ENCODE peak calls at places on chromosome 11, in nine cellular contexts. One of them, this sample, is unnamed.

GRCh38 chr11:125022551-125022950 is 40.6 kb upstream of the SLC37A2 start:
- DNase-seq in left lung: no peak
- DNase-seq in AG04450: no peak
- DNase-seq in kidney: no peak
- DNase-seq in cardiac muscle cell: no peak
- DNase-seq in upper lobe of right lung: no peak
- DNase-seq in HCT116: no peak
- DNase-seq in tibial artery: no peak
- DNase-seq in CD8-positive, alpha-beta memory T cell: no peak
- DNase-seq in this sample: no peak

GRCh38 chr11:1276061-1276790 is 33.2 kb downstream of the TOLLIP start:
- DNase-seq in AG04450: no peak
- DNase-seq in kidney: peak
- DNase-seq in HCT116: no peak
- DNase-seq in CD8-positive, alpha-beta memory T cell: no peak
- DNase-seq in cardiac muscle cell: no peak
- DNase-seq in upper lobe of right lung: no peak
- DNase-seq in tibial artery: no peak
- DNase-seq in left lung: no peak
- DNase-seq in this sample: no peak

GRCh38 chr11:84800755-84801346 is 826.3 kb downstream of the DLG2 start:
- DNase-seq in kidney: no peak
- DNase-seq in cardiac muscle cell: peak
- DNase-seq in HCT116: peak
- DNase-seq in left lung: no peak
- DNase-seq in upper lobe of right lung: no peak
- DNase-seq in AG04450: peak
- DNase-seq in CD8-positive, alpha-beta memory T cell: no peak
- DNase-seq in tibial artery: no peak
- DNase-seq in this sample: peak

GRCh38 chr11:606245-606644 is 9.5 kb downstream of the IRF7 start:
- DNase-seq in kidney: peak
- DNase-seq in upper lobe of right lung: peak
- DNase-seq in cardiac muscle cell: peak
- DNase-seq in AG04450: no peak
- DNase-seq in left lung: no peak
- DNase-seq in HCT116: no peak
- DNase-seq in tibial artery: no peak
- DNase-seq in CD8-positive, alpha-beta memory T cell: no peak
- DNase-seq in this sample: no peak

GRCh38 chr11:93370260-93370659 is 39.7 kb downstream of the DEUP1 start:
- DNase-seq in cardiac muscle cell: no peak
- DNase-seq in kidney: no peak
- DNase-seq in AG04450: no peak
- DNase-seq in CD8-positive, alpha-beta memory T cell: no peak
- DNase-seq in tibial artery: no peak
- DNase-seq in upper lobe of right lung: no peak
- DNase-seq in left lung: no peak
- DNase-seq in HCT116: no peak
- DNase-seq in this sample: no peak

GRCh38 chr11:108206171-108206570 is 16.3 kb downstream of the NPAT start:
- DNase-seq in left lung: no peak
- DNase-seq in HCT116: no peak
- DNase-seq in CD8-positive, alpha-beta memory T cell: no peak
- DNase-seq in upper lobe of right lung: no peak
- DNase-seq in cardiac muscle cell: no peak
- DNase-seq in kidney: no peak
- DNase-seq in AG04450: no peak
- DNase-seq in tibial artery: no peak
- DNase-seq in this sample: no peak

GRCh38 chr11:116084511-116084910 is 580.3 kb upstream of the CADM1 start:
- DNase-seq in AG04450: no peak
- DNase-seq in tibial artery: no peak
- DNase-seq in upper lobe of right lung: no peak
- DNase-seq in left lung: no peak
- DNase-seq in cardiac muscle cell: no peak
- DNase-seq in kidney: no peak
- DNase-seq in CD8-positive, alpha-beta memory T cell: no peak
- DNase-seq in HCT116: no peak
- DNase-seq in this sample: no peak

GRCh38 chr11:26946209-26946828 is 47.6 kb upstream of the FIBIN start:
- DNase-seq in CD8-positive, alpha-beta memory T cell: no peak
- DNase-seq in HCT116: no peak
- DNase-seq in upper lobe of right lung: no peak
- DNase-seq in left lung: no peak
- DNase-seq in AG04450: no peak
- DNase-seq in kidney: no peak
- DNase-seq in cardiac muscle cell: no peak
- DNase-seq in tibial artery: no peak
- DNase-seq in this sample: peak

GRCh38 chr11:450809-451451 is 851 bp downstream of the PTDSS2 start:
- DNase-seq in AG04450: no peak
- DNase-seq in cardiac muscle cell: peak
- DNase-seq in HCT116: peak
- DNase-seq in upper lobe of right lung: peak
- DNase-seq in tibial artery: no peak
- DNase-seq in left lung: peak
- DNase-seq in CD8-positive, alpha-beta memory T cell: peak
- DNase-seq in kidney: peak
- DNase-seq in this sample: peak

GRCh38 chr11:68282141-68282860 is 10.5 kb upstream of the C11orf24 start:
- DNase-seq in cardiac muscle cell: no peak
- DNase-seq in left lung: no peak
- DNase-seq in kidney: no peak
- DNase-seq in tibial artery: no peak
- DNase-seq in HCT116: no peak
- DNase-seq in AG04450: no peak
- DNase-seq in CD8-positive, alpha-beta memory T cell: no peak
- DNase-seq in upper lobe of right lung: no peak
- DNase-seq in this sample: no peak

GRCh38 chr11:20367313-20367948 is 3.9 kb downstream of the HTATIP2 start:
- DNase-seq in HCT116: peak
- DNase-seq in kidney: no peak
- DNase-seq in upper lobe of right lung: no peak
- DNase-seq in cardiac muscle cell: peak
- DNase-seq in AG04450: peak
- DNase-seq in CD8-positive, alpha-beta memory T cell: no peak
- DNase-seq in tibial artery: peak
- DNase-seq in left lung: peak
- DNase-seq in this sample: peak

GRCh38 chr11:129598378-129598777 is 217.3 kb upstream of the TMEM45B start:
- DNase-seq in CD8-positive, alpha-beta memory T cell: no peak
- DNase-seq in HCT116: no peak
- DNase-seq in left lung: no peak
- DNase-seq in cardiac muscle cell: no peak
- DNase-seq in tibial artery: no peak
- DNase-seq in AG04450: no peak
- DNase-seq in kidney: no peak
- DNase-seq in upper lobe of right lung: no peak
- DNase-seq in this sample: no peak

GRCh38 chr11:46625406-46625805 is 8.1 kb downstream of the ATG13 start:
- DNase-seq in tibial artery: no peak
- DNase-seq in CD8-positive, alpha-beta memory T cell: no peak
- DNase-seq in upper lobe of right lung: no peak
- DNase-seq in kidney: no peak
- DNase-seq in left lung: no peak
- DNase-seq in AG04450: no peak
- DNase-seq in HCT116: no peak
- DNase-seq in cardiac muscle cell: no peak
- DNase-seq in this sample: no peak

GRCh38 chr11:110472858-110473257 is 43.1 kb downstream of the FDX1 start:
- DNase-seq in HCT116: no peak
- DNase-seq in cardiac muscle cell: peak
- DNase-seq in kidney: no peak
- DNase-seq in CD8-positive, alpha-beta memory T cell: no peak
- DNase-seq in upper lobe of right lung: no peak
- DNase-seq in tibial artery: no peak
- DNase-seq in AG04450: no peak
- DNase-seq in left lung: no peak
- DNase-seq in this sample: peak

GRCh38 chr11:67584205-67584880 is 731 bp downstream of the GSTP1 start:
- DNase-seq in HCT116: no peak
- DNase-seq in kidney: peak
- DNase-seq in tibial artery: peak
- DNase-seq in CD8-positive, alpha-beta memory T cell: no peak
- DNase-seq in AG04450: no peak
- DNase-seq in left lung: peak
- DNase-seq in upper lobe of right lung: peak
- DNase-seq in cardiac muscle cell: peak
- DNase-seq in this sample: no peak

GRCh38 chr11:79950741-79951140 is 509.9 kb upstream of the TENM4 start:
- DNase-seq in tibial artery: no peak
- DNase-seq in CD8-positive, alpha-beta memory T cell: no peak
- DNase-seq in AG04450: no peak
- DNase-seq in HCT116: no peak
- DNase-seq in upper lobe of right lung: no peak
- DNase-seq in left lung: no peak
- DNase-seq in kidney: no peak
- DNase-seq in cardiac muscle cell: no peak
- DNase-seq in this sample: no peak

GRCh38 chr11:109304159-109304558 is 117.8 kb upstream of the C11orf87 start:
- DNase-seq in kidney: no peak
- DNase-seq in AG04450: peak
- DNase-seq in HCT116: no peak
- DNase-seq in tibial artery: no peak
- DNase-seq in left lung: no peak
- DNase-seq in cardiac muscle cell: peak
- DNase-seq in upper lobe of right lung: no peak
- DNase-seq in CD8-positive, alpha-beta memory T cell: no peak
- DNase-seq in this sample: no peak

GRCh38 chr11:64870176-64870892 is 8.1 kb downstream of the EHD1 start:
- DNase-seq in kidney: no peak
- DNase-seq in CD8-positive, alpha-beta memory T cell: no peak
- DNase-seq in tibial artery: peak
- DNase-seq in AG04450: no peak
- DNase-seq in upper lobe of right lung: no peak
- DNase-seq in HCT116: no peak
- DNase-seq in cardiac muscle cell: peak
- DNase-seq in left lung: no peak
- DNase-seq in this sample: peak

GRCh38 chr11:8671242-8671641 is 11.2 kb downstream of the TRIM66 start:
- DNase-seq in CD8-positive, alpha-beta memory T cell: no peak
- DNase-seq in kidney: no peak
- DNase-seq in cardiac muscle cell: peak
- DNase-seq in HCT116: no peak
- DNase-seq in AG04450: peak
- DNase-seq in left lung: peak
- DNase-seq in upper lobe of right lung: no peak
- DNase-seq in tibial artery: peak
- DNase-seq in this sample: peak

DNA sequence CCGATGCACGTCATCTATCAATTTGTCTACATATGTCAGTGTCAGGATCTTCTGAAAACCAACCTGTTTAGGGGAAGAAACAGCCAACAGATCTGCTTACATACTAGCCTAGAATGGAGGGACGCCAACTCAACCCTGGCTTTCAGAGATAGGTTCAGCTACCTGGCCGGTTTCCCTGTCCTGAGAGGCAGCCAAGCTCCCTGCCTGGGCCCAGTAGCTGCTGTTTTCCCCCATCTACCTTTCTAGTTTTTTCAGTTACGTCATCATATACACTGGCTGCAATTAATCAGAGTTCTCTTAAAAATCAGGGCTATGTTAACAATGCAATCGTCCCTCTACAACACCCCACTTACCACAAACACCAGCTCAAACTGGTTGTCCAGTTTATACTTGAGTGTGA is 1.0 kb downstream of the SRPRA start:
- DNase-seq in cardiac muscle cell: no peak
- DNase-seq in tibial artery: no peak
- DNase-seq in AG04450: no peak
- DNase-seq in CD8-positive, alpha-beta memory T cell: no peak
- DNase-seq in HCT116: no peak
- DNase-seq in kidney: no peak
- DNase-seq in upper lobe of right lung: no peak
- DNase-seq in left lung: no peak
- DNase-seq in this sample: no peak
- H3K4me3 ChIP-seq in cardiac muscle cell: peak
- H3K4me3 ChIP-seq in tibial artery: peak
- H3K4me3 ChIP-seq in AG04450: peak
- H3K4me3 ChIP-seq in CD8-positive, alpha-beta memory T cell: peak
- H3K4me3 ChIP-seq in HCT116: peak
- H3K4me3 ChIP-seq in kidney: peak
- H3K4me3 ChIP-seq in upper lobe of right lung: peak
- H3K4me3 ChIP-seq in left lung: peak
- H3K4me3 ChIP-seq in this sample: peak

GRCh38 chr11:6745018-6745417 is 26.8 kb downstream of the OR2AG2 start:
- DNase-seq in CD8-positive, alpha-beta memory T cell: no peak
- DNase-seq in left lung: no peak
- DNase-seq in HCT116: no peak
- DNase-seq in upper lobe of right lung: no peak
- DNase-seq in AG04450: no peak
- DNase-seq in tibial artery: no peak
- DNase-seq in kidney: no peak
- DNase-seq in cardiac muscle cell: no peak
- DNase-seq in this sample: no peak
- H3K27ac ChIP-seq in CD8-positive, alpha-beta memory T cell: peak
- H3K27ac ChIP-seq in left lung: peak
- H3K27ac ChIP-seq in HCT116: no peak
- H3K27ac ChIP-seq in upper lobe of right lung: peak
- H3K27ac ChIP-seq in AG04450: no peak
- H3K27ac ChIP-seq in tibial artery: no peak
- H3K27ac ChIP-seq in kidney: peak
- H3K27ac ChIP-seq in cardiac muscle cell: no peak
- H3K27ac ChIP-seq in this sample: no peak

DNA sequence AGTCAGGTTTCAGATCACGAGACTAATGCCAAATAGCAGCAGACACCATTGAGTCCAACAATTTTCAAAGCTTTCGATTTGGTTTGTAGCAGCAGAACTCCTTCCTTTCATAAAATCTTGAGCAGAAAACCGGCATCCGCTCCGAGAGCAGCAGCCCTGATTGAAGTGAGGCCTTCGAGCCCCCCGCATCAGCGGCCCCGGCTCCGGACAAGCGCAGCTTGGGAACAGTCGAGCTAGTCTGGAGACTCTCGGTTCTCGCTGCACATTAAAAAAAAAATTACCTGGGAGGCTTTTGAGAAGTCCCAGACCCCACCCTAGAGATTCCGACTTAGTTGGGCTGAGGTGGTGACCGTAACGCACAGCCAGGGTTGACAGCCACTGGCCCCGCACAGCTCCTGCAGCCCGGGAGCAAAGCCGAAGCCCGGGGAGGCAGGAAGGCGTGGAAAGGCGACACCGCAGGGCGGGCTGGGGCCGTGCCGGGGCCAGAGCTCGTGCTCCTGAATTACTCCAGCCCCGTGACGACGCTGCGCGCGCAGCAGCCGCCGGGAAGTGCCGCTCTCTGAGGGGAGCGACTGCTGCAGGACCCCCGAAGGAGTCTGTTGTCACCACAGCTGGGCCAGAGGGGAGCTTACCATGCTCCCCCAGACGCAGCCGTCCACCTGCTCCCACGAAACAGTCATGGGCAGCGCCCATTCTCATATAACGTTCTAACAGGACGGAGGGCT is 57.8 kb downstream of the SPATA19 start:
- DNase-seq in upper lobe of right lung: peak
- DNase-seq in AG04450: no peak
- DNase-seq in left lung: no peak
- DNase-seq in cardiac muscle cell: peak
- DNase-seq in CD8-positive, alpha-beta memory T cell: no peak
- DNase-seq in HCT116: no peak
- DNase-seq in tibial artery: no peak
- DNase-seq in kidney: no peak
- DNase-seq in this sample: no peak
- H3K4me3 ChIP-seq in upper lobe of right lung: peak
- H3K4me3 ChIP-seq in AG04450: no peak
- H3K4me3 ChIP-seq in left lung: peak
- H3K4me3 ChIP-seq in cardiac muscle cell: no peak
- H3K4me3 ChIP-seq in CD8-positive, alpha-beta memory T cell: no peak
- H3K4me3 ChIP-seq in HCT116: no peak
- H3K4me3 ChIP-seq in tibial artery: peak
- H3K4me3 ChIP-seq in kidney: no peak
- H3K4me3 ChIP-seq in this sample: no peak

GRCh38 chr11:100221791-100222190 is 465.3 kb upstream of the ARHGAP42 start:
- DNase-seq in left lung: no peak
- DNase-seq in CD8-positive, alpha-beta memory T cell: no peak
- DNase-seq in upper lobe of right lung: no peak
- DNase-seq in AG04450: no peak
- DNase-seq in tibial artery: no peak
- DNase-seq in kidney: no peak
- DNase-seq in cardiac muscle cell: no peak
- DNase-seq in HCT116: no peak
- DNase-seq in this sample: no peak
- H3K27ac ChIP-seq in left lung: no peak
- H3K27ac ChIP-seq in CD8-positive, alpha-beta memory T cell: no peak
- H3K27ac ChIP-seq in upper lobe of right lung: no peak
- H3K27ac ChIP-seq in AG04450: no peak
- H3K27ac ChIP-seq in tibial artery: no peak
- H3K27ac ChIP-seq in kidney: no peak
- H3K27ac ChIP-seq in cardiac muscle cell: no peak
- H3K27ac ChIP-seq in HCT116: no peak
- H3K27ac ChIP-seq in this sample: no peak

This sample was measured in brain microvascular endothelial cell.